ENCODE peak calls at places on chromosomes 13 and 19, in four cellular contexts. M is H1, O is HepG2, L is GM12878. N is an unnamed sample.
A peak's percentile ranks its signal among the peaks of the same experiment; 100 is the strongest.

GRCh38 chr19:10690351-10690781 is 10.9 kb upstream of the QTRT1 start:
- DNase-seq in M (no peak), O (no peak), L (no peak), N (no peak)

GRCh38 chr13:84570831-84571230 is 688.6 kb upstream of the SLITRK1 start:
- DNase-seq in M (no peak), O (no peak), L (no peak), N (no peak)

GRCh38 chr13:110106726-110107125 is 200.2 kb downstream of the COL4A1 start:
- DNase-seq in M (no peak), O (no peak), L (no peak), N (no peak)

GRCh38 chr13:31399690-31400089 is 199.9 kb downstream of the B3GLCT start:
- DNase-seq in M (no peak), O (no peak), L (no peak), N (no peak)

GRCh38 chr13:94431569-94431968 is 47.9 kb downstream of the DCT start:
- DNase-seq in M (no peak), O (no peak), L (no peak), N (no peak)

GRCh38 chr13:95704510-95704909 is 27.6 kb downstream of the DNAJC3 start:
- DNase-seq in M (no peak), O (no peak), L (no peak), N (no peak)

GRCh38 chr19:43624933-43625332 is 5.5 kb upstream of the ZNF428 start:
- DNase-seq in M (no peak), O (no peak), L (no peak), N (peak; percentile 56)

GRCh38 chr13:45849408-45849807 is 2.1 kb downstream of the SIAH3 start:
- DNase-seq in M (no peak), O (no peak), L (no peak), N (no peak)

GRCh38 chr13:42487221-42487620 is 86.7 kb upstream of the TNFSF11 start:
- DNase-seq in M (no peak), O (no peak), L (no peak), N (no peak)

GRCh38 chr13:50594276-50594970 is 249.1 kb downstream of the DLEU7 start:
- DNase-seq in M (no peak), O (peak; percentile 34), L (peak; percentile 79), N (no peak)

GRCh38 chr13:73218181-73218580 is 159.4 kb downstream of the KLF5 start:
- DNase-seq in M (no peak), O (no peak), L (no peak), N (no peak)

GRCh38 chr19:33064778-33065550 is at the start of gene RHPN2:
- DNase-seq in M (no peak), O (peak; percentile 43), L (no peak), N (no peak)

GRCh38 chr19:18514800-18515682 is 6.8 kb downstream of the ELL start:
- DNase-seq in M (no peak), O (peak; percentile 99), L (no peak), N (no peak)

GRCh38 chr13:77919351-77920294 is 992 bp upstream of the EDNRB start:
- DNase-seq in M (peak; percentile 36), O (no peak), L (no peak), N (no peak)

GRCh38 chr19:55385236-55385748 is 440 bp upstream of the RPL28 start:
- DNase-seq in M (peak; percentile 71), O (peak; percentile 92), L (peak; percentile 88), N (peak; percentile 82)

GRCh38 chr19:55383789-55384575 is at the start of gene TMEM238:
- DNase-seq in M (no peak), O (no peak), L (no peak), N (no peak)

GRCh38 chr19:55386515-55386947 is 799 bp downstream of the RPL28 start:
- DNase-seq in M (no peak), O (no peak), L (no peak), N (no peak)

GRCh38 chr19:55384576-55385235 is 614 bp upstream of the TMEM238 start:
- DNase-seq in M (no peak), O (no peak), L (no peak), N (no peak)

GRCh38 chr19:55385749-55386514 is at the start of gene RPL28:
- DNase-seq in M (peak; percentile 95), O (peak; percentile 96), L (peak; percentile 93), N (peak; percentile 92)
- H3K4me1 ChIP-seq in M (peaks cover 44% of the 10 kb centered on the region), O (peaks cover 42% of the 10 kb centered on the region), L (peaks cover 28% of the 10 kb centered on the region), N (peaks cover 31% of the 10 kb centered on the region)

DNA sequence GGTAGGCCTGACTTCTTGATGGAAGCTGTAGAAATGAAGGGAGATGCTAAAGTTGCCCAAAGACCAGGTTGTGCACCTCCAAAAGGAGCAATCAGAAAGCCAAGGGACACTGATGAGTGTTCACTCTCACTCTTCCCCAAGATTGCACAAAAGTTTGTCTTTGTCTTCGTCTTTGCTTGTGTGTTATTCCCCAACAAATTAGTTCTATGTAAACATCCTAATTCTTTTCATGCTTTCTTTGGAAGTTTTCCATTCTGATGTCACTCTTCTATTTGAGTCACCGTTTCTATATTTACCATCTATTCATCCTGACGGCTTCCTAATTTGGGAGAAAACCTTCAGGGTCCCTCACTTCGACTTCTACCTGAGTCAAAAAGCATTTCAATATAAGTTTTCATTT is 3.7 kb upstream of the TMEM272 start:
- DNase-seq in M (no peak), O (peak; percentile 15), L (no peak), N (no peak)
- TF ChIP-seq SUZ12 in M (no peak), O (no peak), L (no peak), N (no peak)

DNA sequence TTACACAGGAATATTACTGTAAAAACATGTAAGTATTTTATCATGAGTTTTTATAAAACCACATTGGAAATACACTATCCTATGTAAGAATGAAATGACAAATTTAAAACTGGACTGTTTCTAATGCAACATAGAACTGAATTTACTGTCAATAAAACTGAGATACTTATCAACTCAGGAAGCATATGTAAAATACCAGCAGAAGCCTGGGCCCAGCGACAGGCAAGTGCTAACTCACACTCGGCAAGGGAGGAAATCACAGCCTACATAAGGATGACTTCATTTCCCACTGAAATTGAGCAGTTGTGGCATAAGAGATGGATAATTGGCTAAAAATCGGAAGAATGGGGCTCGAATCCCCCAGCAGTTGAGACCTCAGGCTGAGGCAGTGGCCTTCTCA is 12.1 kb downstream of the PROZ start:
- DNase-seq in M (no peak), O (no peak), L (no peak), N (no peak)
- H3K9ac ChIP-seq in M (no peak overlapping the region), O (peak overlapping the region; percentile 12), L (no peak overlapping the region), N (no peak overlapping the region)

DNA sequence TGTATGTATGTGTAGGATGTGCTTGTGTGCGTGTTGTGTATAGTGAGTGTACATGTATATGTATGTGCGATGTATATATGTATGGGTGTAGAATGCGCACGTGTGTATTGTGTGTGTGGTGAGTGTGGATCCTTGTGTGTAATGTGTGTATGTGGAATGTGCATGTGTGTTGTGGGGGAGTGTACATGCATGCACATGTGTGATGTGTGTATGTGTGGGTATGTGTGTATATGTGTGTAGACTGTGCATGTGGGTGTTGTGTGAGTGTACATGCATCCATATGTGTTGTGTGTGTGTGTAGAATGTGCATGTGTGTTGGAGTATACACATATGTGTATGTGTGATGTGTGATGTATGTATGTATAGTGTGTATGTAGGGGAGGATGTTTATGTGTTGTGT is 18.0 kb upstream of the SPACA7 start:
- DNase-seq in M (no peak), O (no peak), L (no peak), N (no peak)
- H3K4me1 ChIP-seq in M (no peaks in the 10 kb centered on the region), O (no peaks in the 10 kb centered on the region), L (no peaks in the 10 kb centered on the region), N (no peaks in the 10 kb centered on the region)

GRCh38 chr19:13979686-13980085 is 26.4 kb downstream of the RFX1 start:
- DNase-seq in M (no peak), O (no peak), L (no peak), N (no peak)

GRCh38 chr19:13978721-13979191 is 26.4 kb downstream of the DCAF15 start:
- DNase-seq in M (no peak), O (no peak), L (no peak), N (peak; percentile 36)

GRCh38 chr19:13979224-13979623 is 26.9 kb downstream of the RFX1 start:
- DNase-seq in M (no peak), O (no peak), L (no peak), N (no peak)

GRCh38 chr19:13977803-13978202 is 25.5 kb downstream of the DCAF15 start:
- DNase-seq in M (no peak), O (no peak), L (no peak), N (no peak)

GRCh38 chr19:13978306-13978705 is 26.0 kb downstream of the DCAF15 start:
- DNase-seq in M (peak; percentile 94), O (no peak), L (no peak), N (peak; percentile 95)
- TF ChIP-seq SUZ12 in M (no peak), O (no peak), L (no peak), N (no peak)

DNA sequence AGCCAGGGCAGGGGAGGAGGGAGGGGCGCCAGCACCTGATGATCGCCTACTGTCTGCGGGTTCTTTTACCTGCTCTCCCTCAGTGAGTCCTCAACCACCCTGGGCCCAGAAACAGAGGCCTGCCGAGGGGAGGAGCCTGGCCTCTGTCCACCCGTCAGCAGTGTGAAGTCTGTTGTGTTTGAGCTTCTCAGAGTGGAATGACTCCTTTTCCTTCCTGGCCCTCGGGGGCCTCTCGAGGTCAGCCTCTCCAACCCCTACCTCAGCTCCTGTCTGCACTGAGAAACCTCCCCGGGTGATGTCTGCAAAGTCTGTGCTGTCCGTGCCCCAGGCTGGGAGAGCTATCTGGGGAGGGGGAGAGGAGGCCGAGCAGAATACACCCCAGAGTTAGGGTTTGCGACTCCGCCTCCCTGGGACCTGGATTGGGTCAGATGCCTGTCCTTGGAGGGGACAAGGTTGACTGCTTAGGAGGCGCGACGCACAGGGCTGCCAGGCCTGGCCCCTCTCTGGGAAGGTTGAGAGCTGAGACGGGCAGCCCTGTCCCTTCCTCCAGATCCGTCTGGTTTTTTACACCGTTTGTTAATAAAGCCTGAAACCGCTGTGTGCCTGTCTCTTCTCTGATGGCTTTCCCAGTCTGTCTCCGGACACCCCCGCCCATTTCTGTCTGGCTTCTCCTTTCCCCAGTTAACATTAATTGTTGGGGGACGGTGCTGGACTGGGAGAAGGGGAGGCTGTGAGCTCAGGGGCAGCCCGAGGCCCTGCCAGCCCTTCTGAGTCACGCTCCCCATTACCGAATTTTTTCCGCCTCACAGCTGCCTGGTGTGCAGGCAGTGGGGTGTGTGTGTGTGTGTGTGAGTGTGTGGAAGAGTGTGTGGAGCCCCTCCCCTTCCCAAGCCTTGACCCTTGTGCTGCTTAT is 1.0 kb upstream of the SSC5D start:
- DNase-seq in M (no peak), O (peak; percentile 23), L (no peak), N (no peak)
- H3K9ac ChIP-seq in M (no peak overlapping the region), O (peak overlapping the region; percentile 32), L (no peak overlapping the region), N (peak overlapping the region; percentile 76)

GRCh38 chr13:23613971-23614370 is 43.8 kb downstream of the TNFRSF19 start:
- DNase-seq in M (no peak), O (no peak), L (no peak), N (no peak)
- H3K4me1 ChIP-seq in M (peaks cover 5% of the 10 kb centered on the region), O (peaks cover 100% of the 10 kb centered on the region), L (peaks cover 8% of the 10 kb centered on the region), N (no peaks in the 10 kb centered on the region)

N was measured in NT2/D1.